ENCODE peak calls at places on chromosome 11, in four cellular contexts. C is activated CD8-positive, alpha-beta T cell treated with anti-CD3 and anti-CD28 coated beads for 36 hours; L is uterus; K is CD4-positive, alpha-beta T cell. Q is an unnamed sample.

GRCh38 chr11:128497057-128497957 is 90.1 kb downstream of the ETS1 start:
- DNase-seq in C (peak; percentile 49), K (no peak), L (peak; percentile 89), Q (no peak)

GRCh38 chr11:35389897-35390462 is 29.4 kb downstream of the SLC1A2 start:
- DNase-seq in L (no peak), C (peak; percentile 51), K (no peak), Q (no peak)

GRCh38 chr11:57303990-57304579 is 20.7 kb downstream of the TNKS1BP1 start:
- DNase-seq in L (no peak), C (no peak), K (no peak), Q (no peak)

GRCh38 chr11:102244681-102245409 is 72.4 kb upstream of the BIRC3 start:
- DNase-seq in K (no peak), C (no peak), L (no peak), Q (no peak)

GRCh38 chr11:3886985-3887384 is 31.5 kb downstream of the STIM1 start:
- DNase-seq in K (no peak), C (no peak), L (no peak), Q (no peak)

GRCh38 chr11:121863126-121863525 is 252.9 kb downstream of the BLID start:
- DNase-seq in C (no peak), K (no peak), L (no peak), Q (no peak)

GRCh38 chr11:61075891-61076290 is 26.4 kb upstream of the CD5 start:
- DNase-seq in C (no peak), L (no peak), K (no peak), Q (no peak)

GRCh38 chr11:112554586-112554985 is 293.9 kb upstream of the PLET1 start:
- DNase-seq in L (no peak), C (no peak), K (no peak), Q (no peak)

GRCh38 chr11:69490516-69490915 is 9.1 kb downstream of the LINC01488 start:
- DNase-seq in K (no peak), L (no peak), C (no peak), Q (no peak)

GRCh38 chr11:128055576-128056217 is 531.7 kb downstream of the ETS1 start:
- DNase-seq in C (no peak), K (no peak), L (no peak), Q (no peak)

GRCh38 chr11:11400635-11401232 is 47.7 kb upstream of the CSNK2A3 start:
- DNase-seq in K (no peak), L (no peak), C (peak; percentile 28), Q (no peak)

GRCh38 chr11:14578551-14578956 is 58.4 kb upstream of the PSMA1 start:
- DNase-seq in C (peak; percentile 73), K (peak; percentile 79), L (no peak), Q (no peak)

GRCh38 chr11:134655189-134655937 is 243.3 kb upstream of the B3GAT1 start:
- DNase-seq in L (peak; percentile 3), K (no peak), C (no peak), Q (no peak)

GRCh38 chr11:45233804-45234170 is 52.4 kb downstream of the SYT13 start:
- DNase-seq in K (no peak), C (no peak), L (no peak), Q (no peak)

GRCh38 chr11:77322926-77323590 is 21.6 kb upstream of the GDPD4 start:
- DNase-seq in C (no peak), K (no peak), L (no peak), Q (no peak)

GRCh38 chr11:1116666-1117390 is 40.9 kb upstream of the MUC5AC start:
- DNase-seq in L (no peak), K (no peak), C (no peak), Q (no peak)

GRCh38 chr11:17655682-17656081 is 63.7 kb upstream of the MYOD1 start:
- DNase-seq in C (no peak), L (no peak), K (no peak), Q (no peak)

GRCh38 chr11:88174627-88175003 is 628 bp downstream of the RAB38 start:
- DNase-seq in C (peak; percentile 76), L (peak; percentile 60), K (no peak), Q (peak; percentile 16)

GRCh38 chr11:15468471-15468870 is 353.7 kb downstream of the INSC start:
- DNase-seq in C (no peak), K (no peak), L (no peak), Q (no peak)

GRCh38 chr11:80815752-80816453 is 1375.1 kb upstream of the TENM4 start:
- DNase-seq in L (no peak), C (no peak), K (no peak), Q (no peak)

GRCh38 chr11:70139785-70140410 is 61.8 kb downstream of the ANO1 start:
- DNase-seq in K (no peak), L (no peak), C (no peak), Q (no peak)

GRCh38 chr11:108216988-108217387 is 5.5 kb downstream of the NPAT start:
- DNase-seq in L (no peak), C (peak; percentile 64), K (no peak), Q (no peak)

GRCh38 chr11:62974848-62975522 is 9.8 kb downstream of the SLC22A6 start:
- DNase-seq in C (peak; percentile 49), K (no peak), L (no peak), Q (no peak)

GRCh38 chr11:6625832-6626420 is 6.7 kb upstream of the TPP1 start:
- DNase-seq in L (no peak), C (no peak), K (no peak), Q (no peak)

GRCh38 chr11:59560290-59560701 is 49.0 kb downstream of the OR4D9 start:
- DNase-seq in C (peak; percentile 85), L (peak; percentile 63), K (peak; percentile 64), Q (peak; percentile 86)

GRCh38 chr11:102006835-102007566 is 40.2 kb upstream of the CFAP300 start:
- DNase-seq in L (no peak), K (no peak), C (no peak), Q (no peak)

GRCh38 chr11:76724162-76724768 is 53.7 kb upstream of the LRRC32 start:
- DNase-seq in L (no peak), K (no peak), C (no peak), Q (peak; percentile 47)

GRCh38 chr11:57248780-57249383 is 11.8 kb upstream of the APLNR start:
- DNase-seq in K (no peak), L (peak; percentile 64), C (peak; percentile 49), Q (peak; percentile 69)

GRCh38 chr11:34300571-34301295 is 57.1 kb downstream of the ABTB2 start:
- DNase-seq in L (no peak), K (no peak), C (no peak), Q (no peak)

GRCh38 chr11:74849525-74850391 is 99.1 kb downstream of the XRRA1 start:
- DNase-seq in C (no peak), L (no peak), K (no peak), Q (no peak)

GRCh38 chr11:3709977-3710376 is 38.8 kb upstream of the CHRNA10 start:
- DNase-seq in K (no peak), L (no peak), C (no peak), Q (no peak)

GRCh38 chr11:34899633-34900016 is 16.6 kb downstream of the APIP start:
- DNase-seq in K (no peak), L (no peak), C (peak; percentile 36), Q (peak; percentile 3)

GRCh38 chr11:115959098-115959497 is 454.9 kb upstream of the CADM1 start:
- DNase-seq in L (no peak), K (no peak), C (no peak), Q (no peak)

GRCh38 chr11:5234390-5234834 is at the start of gene HBD:
- DNase-seq in K (no peak), C (no peak), L (no peak), Q (no peak)

GRCh38 chr11:73205666-73206343 is 12.3 kb upstream of the P2RY2 start:
- DNase-seq in L (no peak), C (no peak), K (no peak), Q (no peak)

GRCh38 chr11:64764753-64765152 is 5.0 kb upstream of the PYGM start:
- DNase-seq in C (no peak), K (no peak), L (no peak), Q (no peak)

GRCh38 chr11:64766881-64767280 is 7.1 kb upstream of the PYGM start:
- DNase-seq in L (no peak), K (no peak), C (no peak), Q (no peak)

GRCh38 chr11:64763804-64764611 is 4.2 kb upstream of the PYGM start:
- DNase-seq in L (no peak), C (peak; percentile 82), K (peak; percentile 63), Q (no peak)

GRCh38 chr11:64765841-64766682 is 6.3 kb upstream of the PYGM start:
- DNase-seq in K (no peak), L (no peak), C (no peak), Q (no peak)

GRCh38 chr11:64765291-64765803 is 5.6 kb upstream of the PYGM start:
- DNase-seq in K (no peak), L (no peak), C (no peak), Q (no peak)
- TF ChIP-seq CTCF in K (peak; percentile 22), L (peak; percentile 15), C (peak; percentile 23), Q (peak; percentile 39)

DNA sequence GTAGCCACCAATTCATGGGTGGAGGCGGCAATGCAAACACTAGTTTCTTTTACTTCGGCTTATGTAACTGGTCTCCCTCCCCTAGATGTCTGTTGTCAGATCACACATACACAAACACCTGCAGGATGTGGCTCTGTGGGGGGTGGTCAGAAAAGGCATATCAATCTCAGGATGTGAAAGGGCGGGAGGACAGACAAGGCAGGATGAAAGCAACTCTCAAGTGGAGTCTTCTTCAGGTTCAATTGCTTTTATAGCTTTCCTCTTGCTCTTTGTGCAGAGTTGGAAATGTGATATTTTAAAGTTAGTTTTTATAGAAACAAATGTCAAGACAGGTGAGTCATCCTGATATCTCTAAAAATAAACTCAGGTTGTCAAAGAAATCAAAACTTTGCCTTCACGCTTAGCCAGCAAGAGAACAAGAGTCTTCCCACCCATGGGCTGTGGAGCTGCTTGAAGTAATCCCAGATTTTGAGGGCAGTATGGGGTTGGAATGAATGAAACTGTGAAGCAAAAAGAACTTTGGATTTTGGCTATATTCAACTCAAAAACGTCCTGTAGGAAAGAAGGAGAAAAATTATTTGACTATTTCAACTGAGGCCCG is 423.4 kb downstream of the GUCY1A2 start:
- DNase-seq in K (no peak), C (no peak), L (no peak), Q (no peak)
- TF ChIP-seq CTCF in K (no peak), C (no peak), L (no peak), Q (no peak)

GRCh38 chr11:110478410-110478809 is 48.7 kb downstream of the FDX1 start:
- DNase-seq in K (no peak), C (peak; percentile 9), L (no peak), Q (peak; percentile 23)
- TF ChIP-seq CTCF in K (no peak), C (peak; percentile 13), L (no peak), Q (peak; percentile 39)

DNA sequence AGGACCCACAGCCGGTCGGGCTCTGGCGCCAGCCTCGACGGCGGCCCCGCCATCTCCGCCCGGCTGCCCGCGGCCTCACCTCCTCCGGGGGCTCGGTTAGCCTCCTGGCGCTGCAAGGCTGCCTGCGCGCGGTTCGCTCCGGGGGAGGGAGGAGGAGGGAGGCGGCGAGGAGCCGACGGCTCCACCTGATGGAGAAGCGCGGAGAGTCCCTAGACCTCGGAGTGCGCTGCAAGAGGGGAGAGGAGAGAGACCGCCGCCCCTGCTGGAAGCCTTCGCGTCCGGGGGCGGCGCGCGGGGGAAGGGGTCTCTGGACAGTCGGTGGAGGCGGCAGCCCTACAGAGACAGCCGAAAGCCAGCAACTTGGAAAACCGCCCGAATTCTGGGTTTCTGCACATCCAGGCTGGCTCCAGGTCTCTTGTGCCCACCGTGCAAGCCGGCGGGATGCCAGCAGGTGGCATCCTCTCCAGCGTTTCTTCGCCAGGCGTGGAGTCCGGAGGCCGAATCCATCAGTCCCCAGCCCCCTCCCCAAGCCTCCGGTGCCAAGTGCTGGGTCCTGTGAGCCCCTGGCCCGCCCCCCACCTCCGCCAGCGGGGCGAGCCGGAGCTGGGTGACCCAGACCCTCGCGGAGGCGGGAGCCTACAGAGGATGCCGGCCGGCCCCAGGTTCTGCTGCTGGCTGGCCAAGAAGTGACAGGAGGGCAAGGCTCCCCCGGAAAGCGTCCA is 2.9 kb upstream of the KIRREL3 start:
- DNase-seq in C (peak; percentile 20), L (no peak), K (no peak), Q (peak; percentile 63)
- TF ChIP-seq CTCF in C (no peak), L (no peak), K (no peak), Q (peak; percentile 59)

Q was measured in neural crest cell.